ENCODE peak calls at places on chromosomes 7 and 10, in ten cellular contexts. One of them, this sample, is unnamed. For H3K4me1, the result is how much of the 10 kb centered on the place peaks cover.

GRCh38 chr10:21926949-21927348 is 76.6 kb downstream of the DNAJC1 start:
- DNase-seq in upper lobe of right lung: no peak
- DNase-seq in Karpas-422: no peak
- DNase-seq in heart right ventricle: no peak
- DNase-seq in heart left ventricle: no peak
- DNase-seq in CD8-positive, alpha-beta memory T cell: no peak
- DNase-seq in stomach: no peak
- DNase-seq in mammary epithelial cell: peak
- DNase-seq in cardiac muscle cell: peak
- DNase-seq in right lobe of liver: no peak
- DNase-seq in this sample: no peak

GRCh38 chr10:133139561-133140065 is 20.4 kb upstream of the KNDC1 start:
- DNase-seq in upper lobe of right lung: no peak
- DNase-seq in heart left ventricle: peak
- DNase-seq in stomach: no peak
- DNase-seq in Karpas-422: no peak
- DNase-seq in right lobe of liver: peak
- DNase-seq in cardiac muscle cell: no peak
- DNase-seq in CD8-positive, alpha-beta memory T cell: no peak
- DNase-seq in mammary epithelial cell: no peak
- DNase-seq in heart right ventricle: no peak
- DNase-seq in this sample: no peak

GRCh38 chr10:118112496-118113125 is 65.9 kb upstream of the RAB11FIP2 start:
- DNase-seq in heart left ventricle: no peak
- DNase-seq in stomach: no peak
- DNase-seq in mammary epithelial cell: no peak
- DNase-seq in CD8-positive, alpha-beta memory T cell: no peak
- DNase-seq in right lobe of liver: no peak
- DNase-seq in heart right ventricle: no peak
- DNase-seq in cardiac muscle cell: no peak
- DNase-seq in Karpas-422: no peak
- DNase-seq in upper lobe of right lung: no peak
- DNase-seq in this sample: no peak

GRCh38 chr10:9253121-9253520 is 1198.6 kb downstream of the GATA3 start:
- DNase-seq in cardiac muscle cell: peak
- DNase-seq in heart right ventricle: no peak
- DNase-seq in right lobe of liver: no peak
- DNase-seq in stomach: no peak
- DNase-seq in Karpas-422: no peak
- DNase-seq in CD8-positive, alpha-beta memory T cell: no peak
- DNase-seq in upper lobe of right lung: no peak
- DNase-seq in heart left ventricle: no peak
- DNase-seq in mammary epithelial cell: peak
- DNase-seq in this sample: no peak

GRCh38 chr7:120684463-120684862 is 173.5 kb downstream of the TSPAN12 start:
- DNase-seq in cardiac muscle cell: no peak
- DNase-seq in mammary epithelial cell: no peak
- DNase-seq in heart left ventricle: no peak
- DNase-seq in Karpas-422: no peak
- DNase-seq in CD8-positive, alpha-beta memory T cell: no peak
- DNase-seq in heart right ventricle: no peak
- DNase-seq in upper lobe of right lung: no peak
- DNase-seq in right lobe of liver: no peak
- DNase-seq in stomach: no peak
- DNase-seq in this sample: no peak

GRCh38 chr7:141128506-141128905 is 54.6 kb downstream of the TMEM178B start:
- DNase-seq in Karpas-422: no peak
- DNase-seq in stomach: no peak
- DNase-seq in upper lobe of right lung: no peak
- DNase-seq in mammary epithelial cell: peak
- DNase-seq in heart left ventricle: no peak
- DNase-seq in right lobe of liver: no peak
- DNase-seq in cardiac muscle cell: no peak
- DNase-seq in CD8-positive, alpha-beta memory T cell: no peak
- DNase-seq in heart right ventricle: no peak
- DNase-seq in this sample: no peak

GRCh38 chr10:73810358-73810734 is 1.1 kb downstream of the NDST2 start:
- DNase-seq in upper lobe of right lung: no peak
- DNase-seq in CD8-positive, alpha-beta memory T cell: no peak
- DNase-seq in cardiac muscle cell: peak
- DNase-seq in stomach: no peak
- DNase-seq in right lobe of liver: no peak
- DNase-seq in heart right ventricle: no peak
- DNase-seq in Karpas-422: peak
- DNase-seq in heart left ventricle: no peak
- DNase-seq in mammary epithelial cell: no peak
- DNase-seq in this sample: no peak

GRCh38 chr7:101728888-101729883 is 88.2 kb upstream of the CUX1 start:
- DNase-seq in mammary epithelial cell: no peak
- DNase-seq in Karpas-422: no peak
- DNase-seq in heart right ventricle: no peak
- DNase-seq in CD8-positive, alpha-beta memory T cell: no peak
- DNase-seq in heart left ventricle: no peak
- DNase-seq in right lobe of liver: no peak
- DNase-seq in stomach: peak
- DNase-seq in cardiac muscle cell: peak
- DNase-seq in upper lobe of right lung: peak
- DNase-seq in this sample: no peak

DNA sequence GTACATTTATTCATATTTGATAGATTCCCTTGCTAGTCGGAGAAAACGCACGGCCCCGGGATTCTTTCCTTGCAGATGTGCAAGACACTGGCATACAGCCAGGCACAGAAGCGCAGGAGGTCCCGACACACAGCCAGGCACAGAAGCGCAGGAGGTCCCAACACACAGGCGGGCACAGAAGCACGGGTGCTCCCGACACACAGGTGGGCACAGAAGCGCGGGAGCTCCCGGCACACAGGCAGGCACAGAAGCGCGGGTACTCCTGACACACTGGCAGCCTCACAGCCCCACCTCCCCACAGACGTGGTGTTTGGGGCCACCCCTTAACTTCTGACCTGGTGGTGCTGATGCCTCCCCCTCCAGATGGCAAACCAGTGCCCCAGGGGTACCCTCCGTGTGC is 237.3 kb downstream of the ZMYND11 start:
- DNase-seq in right lobe of liver: no peak
- DNase-seq in heart right ventricle: no peak
- DNase-seq in upper lobe of right lung: no peak
- DNase-seq in mammary epithelial cell: no peak
- DNase-seq in heart left ventricle: no peak
- DNase-seq in CD8-positive, alpha-beta memory T cell: no peak
- DNase-seq in Karpas-422: no peak
- DNase-seq in cardiac muscle cell: no peak
- DNase-seq in stomach: no peak
- DNase-seq in this sample: no peak
- H3K27ac ChIP-seq in right lobe of liver: no peak
- H3K27ac ChIP-seq in heart right ventricle: no peak
- H3K27ac ChIP-seq in upper lobe of right lung: no peak
- H3K27ac ChIP-seq in mammary epithelial cell: no peak
- H3K27ac ChIP-seq in heart left ventricle: no peak
- H3K27ac ChIP-seq in CD8-positive, alpha-beta memory T cell: no peak
- H3K27ac ChIP-seq in Karpas-422: no peak
- H3K27ac ChIP-seq in cardiac muscle cell: peak
- H3K27ac ChIP-seq in stomach: no peak
- H3K27ac ChIP-seq in this sample: no peak

GRCh38 chr10:114767589-114768393 is 53.8 kb upstream of the FHIP2A start:
- DNase-seq in right lobe of liver: peak
- DNase-seq in CD8-positive, alpha-beta memory T cell: peak
- DNase-seq in cardiac muscle cell: no peak
- DNase-seq in upper lobe of right lung: peak
- DNase-seq in heart left ventricle: peak
- DNase-seq in stomach: peak
- DNase-seq in mammary epithelial cell: peak
- DNase-seq in Karpas-422: no peak
- DNase-seq in heart right ventricle: no peak
- DNase-seq in this sample: no peak
- H3K4me3 ChIP-seq in right lobe of liver: peak
- H3K4me3 ChIP-seq in CD8-positive, alpha-beta memory T cell: peak
- H3K4me3 ChIP-seq in cardiac muscle cell: peak
- H3K4me3 ChIP-seq in upper lobe of right lung: peak
- H3K4me3 ChIP-seq in heart left ventricle: peak
- H3K4me3 ChIP-seq in stomach: peak
- H3K4me3 ChIP-seq in mammary epithelial cell: peak
- H3K4me3 ChIP-seq in Karpas-422: no peak
- H3K4me3 ChIP-seq in heart right ventricle: peak
- H3K4me3 ChIP-seq in this sample: peak

GRCh38 chr7:98358706-98359105 is 42.2 kb downstream of the BAIAP2L1 start:
- DNase-seq in heart right ventricle: no peak
- DNase-seq in Karpas-422: no peak
- DNase-seq in cardiac muscle cell: no peak
- DNase-seq in right lobe of liver: no peak
- DNase-seq in upper lobe of right lung: no peak
- DNase-seq in stomach: no peak
- DNase-seq in CD8-positive, alpha-beta memory T cell: no peak
- DNase-seq in mammary epithelial cell: no peak
- DNase-seq in heart left ventricle: no peak
- DNase-seq in this sample: no peak
- H3K4me1 ChIP-seq in heart right ventricle: under half
- H3K4me1 ChIP-seq in Karpas-422: under half
- H3K4me1 ChIP-seq in cardiac muscle cell: under half
- H3K4me1 ChIP-seq in right lobe of liver: under half
- H3K4me1 ChIP-seq in upper lobe of right lung: under half
- H3K4me1 ChIP-seq in stomach: under half
- H3K4me1 ChIP-seq in CD8-positive, alpha-beta memory T cell: under half
- H3K4me1 ChIP-seq in mammary epithelial cell: under half
- H3K4me1 ChIP-seq in heart left ventricle: under half
- H3K4me1 ChIP-seq in this sample: under half

GRCh38 chr7:151247016-151247580 is 1.4 kb downstream of the SMARCD3 start:
- DNase-seq in heart left ventricle: peak
- DNase-seq in Karpas-422: no peak
- DNase-seq in CD8-positive, alpha-beta memory T cell: no peak
- DNase-seq in cardiac muscle cell: no peak
- DNase-seq in right lobe of liver: no peak
- DNase-seq in mammary epithelial cell: no peak
- DNase-seq in stomach: no peak
- DNase-seq in heart right ventricle: no peak
- DNase-seq in upper lobe of right lung: no peak
- DNase-seq in this sample: no peak
- H3K27ac ChIP-seq in heart left ventricle: peak
- H3K27ac ChIP-seq in Karpas-422: no peak
- H3K27ac ChIP-seq in CD8-positive, alpha-beta memory T cell: no peak
- H3K27ac ChIP-seq in cardiac muscle cell: peak
- H3K27ac ChIP-seq in right lobe of liver: peak
- H3K27ac ChIP-seq in mammary epithelial cell: no peak
- H3K27ac ChIP-seq in stomach: peak
- H3K27ac ChIP-seq in heart right ventricle: peak
- H3K27ac ChIP-seq in upper lobe of right lung: no peak
- H3K27ac ChIP-seq in this sample: no peak

GRCh38 chr10:48547061-48547895 is 57.6 kb downstream of the ARHGAP22 start:
- DNase-seq in heart right ventricle: no peak
- DNase-seq in CD8-positive, alpha-beta memory T cell: no peak
- DNase-seq in Karpas-422: no peak
- DNase-seq in upper lobe of right lung: no peak
- DNase-seq in right lobe of liver: no peak
- DNase-seq in mammary epithelial cell: no peak
- DNase-seq in stomach: no peak
- DNase-seq in cardiac muscle cell: no peak
- DNase-seq in heart left ventricle: no peak
- DNase-seq in this sample: no peak
- H3K4me3 ChIP-seq in heart right ventricle: no peak
- H3K4me3 ChIP-seq in CD8-positive, alpha-beta memory T cell: no peak
- H3K4me3 ChIP-seq in Karpas-422: no peak
- H3K4me3 ChIP-seq in upper lobe of right lung: no peak
- H3K4me3 ChIP-seq in right lobe of liver: no peak
- H3K4me3 ChIP-seq in mammary epithelial cell: no peak
- H3K4me3 ChIP-seq in stomach: no peak
- H3K4me3 ChIP-seq in cardiac muscle cell: no peak
- H3K4me3 ChIP-seq in heart left ventricle: no peak
- H3K4me3 ChIP-seq in this sample: no peak

GRCh38 chr10:89347706-89348457 is 20.1 kb downstream of the IFIT3 start:
- DNase-seq in CD8-positive, alpha-beta memory T cell: no peak
- DNase-seq in stomach: no peak
- DNase-seq in Karpas-422: no peak
- DNase-seq in upper lobe of right lung: no peak
- DNase-seq in cardiac muscle cell: peak
- DNase-seq in mammary epithelial cell: no peak
- DNase-seq in heart left ventricle: no peak
- DNase-seq in right lobe of liver: no peak
- DNase-seq in heart right ventricle: peak
- DNase-seq in this sample: no peak
- H3K4me1 ChIP-seq in CD8-positive, alpha-beta memory T cell: under half
- H3K4me1 ChIP-seq in stomach: under half
- H3K4me1 ChIP-seq in Karpas-422: under half
- H3K4me1 ChIP-seq in upper lobe of right lung: under half
- H3K4me1 ChIP-seq in cardiac muscle cell: under half
- H3K4me1 ChIP-seq in mammary epithelial cell: under half
- H3K4me1 ChIP-seq in heart left ventricle: half or more
- H3K4me1 ChIP-seq in right lobe of liver: under half
- H3K4me1 ChIP-seq in heart right ventricle: under half
- H3K4me1 ChIP-seq in this sample: under half